ENCODE peak calls at places on chromosomes 16 and 17, in six cellular contexts. C, L, N, U, G and R are unnamed samples.

GRCh38 chr17:34721326-34721725 is 141.9 kb downstream of the TMEM132E start:
- DNase-seq in C (peak; percentile 66), L (no peak), N (no peak), U (no peak), G (no peak), R (peak; percentile 59)

GRCh38 chr17:41748275-41748674 is 13.8 kb upstream of the HAP1 start:
- DNase-seq in C (no peak), L (peak; percentile 24), N (no peak), U (no peak), G (no peak), R (no peak)

GRCh38 chr17:78729636-78730035 is 52.4 kb downstream of the CYTH1 start:
- DNase-seq in C (no peak), L (no peak), N (no peak), U (no peak), G (no peak), R (no peak)

GRCh38 chr16:3961449-3961849 is 80.9 kb upstream of the CREBBP start:
- DNase-seq in C (peak; percentile 61), L (no peak), N (no peak), U (peak; percentile 52), G (no peak), R (peak; percentile 72)

GRCh38 chr16:85459529-85460251 is 153.4 kb upstream of the GSE1 start:
- DNase-seq in C (no peak), L (no peak), N (no peak), U (no peak), G (no peak), R (no peak)

GRCh38 chr17:59341922-59342321 is 10.5 kb downstream of the YPEL2 start:
- DNase-seq in C (no peak), L (peak; percentile 61), N (no peak), U (no peak), G (no peak), R (no peak)

GRCh38 chr16:1127101-1127500 is 25.8 kb upstream of the CACNA1H start:
- DNase-seq in C (no peak), L (no peak), N (no peak), U (no peak), G (no peak), R (no peak)

GRCh38 chr17:81393684-81394376 is 1.4 kb upstream of the BAHCC1 start:
- DNase-seq in C (peak; percentile 99), L (peak; percentile 100), N (peak; percentile 46), U (peak; percentile 100), G (peak; percentile 97), R (peak; percentile 98)

GRCh38 chr16:66457888-66458287 is 30.8 kb downstream of the BEAN1 start:
- DNase-seq in C (peak; percentile 62), L (no peak), N (no peak), U (no peak), G (no peak), R (peak; percentile 40)

GRCh38 chr16:77599793-77600415 is 122.4 kb upstream of the NUDT7 start:
- DNase-seq in C (peak; percentile 19), L (peak; percentile 73), N (no peak), U (peak; percentile 37), G (peak; percentile 20), R (peak; percentile 40)

GRCh38 chr16:31695667-31696066 is 168.0 kb downstream of the AHSP start:
- DNase-seq in C (no peak), L (no peak), N (peak; percentile 69), U (no peak), G (no peak), R (peak; percentile 7)

GRCh38 chr17:48627242-48627597 is 1.1 kb upstream of the HOXB9 start:
- DNase-seq in C (no peak), L (no peak), N (no peak), U (no peak), G (no peak), R (no peak)

GRCh38 chr16:81571592-81572230 is 127.1 kb downstream of the CMIP start:
- DNase-seq in C (no peak), L (no peak), N (no peak), U (no peak), G (no peak), R (no peak)

GRCh38 chr16:89033796-89034572 is 57.0 kb upstream of the CBFA2T3 start:
- DNase-seq in C (no peak), L (no peak), N (no peak), U (no peak), G (no peak), R (no peak)

GRCh38 chr17:37719866-37720265 is 25.0 kb downstream of the HNF1B start:
- DNase-seq in C (no peak), L (no peak), N (no peak), U (no peak), G (no peak), R (no peak)

GRCh38 chr16:9138731-9139501 is 47.5 kb downstream of the HAPSTR1 start:
- DNase-seq in C (no peak), L (peak; percentile 88), N (peak; percentile 45), U (peak; percentile 80), G (no peak), R (peak; percentile 42)

GRCh38 chr16:84048306-84048705 is 5.7 kb upstream of the SLC38A8 start:
- DNase-seq in C (no peak), L (peak; percentile 26), N (no peak), U (no peak), G (no peak), R (peak; percentile 24)

GRCh38 chr16:5678371-5678770 is 580.8 kb upstream of the EEF2KMT start:
- DNase-seq in C (peak; percentile 30), L (no peak), N (no peak), U (no peak), G (no peak), R (no peak)

GRCh38 chr17:8726951-8727555 is 17.6 kb downstream of the CCDC42 start:
- DNase-seq in C (no peak), L (no peak), N (no peak), U (no peak), G (peak; percentile 11), R (no peak)

GRCh38 chr16:14303654-14304394 is 232.7 kb downstream of the MRTFB start:
- DNase-seq in C (peak; percentile 47), L (no peak), N (no peak), U (no peak), G (no peak), R (no peak)

GRCh38 chr17:13727441-13728171 is 125.9 kb upstream of the HS3ST3A1 start:
- DNase-seq in C (no peak), L (no peak), N (no peak), U (no peak), G (peak; percentile 50), R (no peak)

GRCh38 chr17:38341035-38341721 is 2.6 kb downstream of the GPR179 start:
- DNase-seq in C (peak; percentile 31), L (peak; percentile 58), N (no peak), U (peak; percentile 93), G (no peak), R (no peak)

GRCh38 chr17:18225562-18226283 is at the start of gene LLGL1:
- DNase-seq in C (no peak), L (peak; percentile 66), N (no peak), U (peak; percentile 42), G (no peak), R (no peak)

GRCh38 chr16:51763072-51763658 is 612.1 kb upstream of the SALL1 start:
- DNase-seq in C (no peak), L (peak; percentile 90), N (no peak), U (peak; percentile 14), G (no peak), R (peak; percentile 54)

GRCh38 chr16:80300876-80301275 is 239.9 kb upstream of the DYNLRB2 start:
- DNase-seq in C (peak; percentile 59), L (no peak), N (no peak), U (no peak), G (peak; percentile 41), R (peak; percentile 26)

GRCh38 chr17:77019955-77020379 is 120.8 kb upstream of the SEC14L1 start:
- DNase-seq in C (no peak), L (peak; percentile 75), N (no peak), U (no peak), G (no peak), R (no peak)

GRCh38 chr16:1825864-1826690 is 548 bp downstream of the HAGH start:
- DNase-seq in C (peak; percentile 57), L (peak; percentile 78), N (peak; percentile 24), U (no peak), G (no peak), R (peak; percentile 50)

GRCh38 chr17:41985919-41986318 is 19.3 kb downstream of the CNP start:
- DNase-seq in C (no peak), L (no peak), N (no peak), U (no peak), G (no peak), R (no peak)

GRCh38 chr16:69839240-69839688 is 77.1 kb downstream of the WWP2 start:
- DNase-seq in C (no peak), L (no peak), N (no peak), U (peak; percentile 53), G (no peak), R (peak; percentile 16)

GRCh38 chr17:45240905-45241314 is 19.2 kb downstream of the FMNL1 start:
- DNase-seq in C (no peak), L (no peak), N (no peak), U (no peak), G (no peak), R (no peak)